ENCODE peak calls at places on chromosomes 5 and 9, in seven cellular contexts. M, D, E, T, W, S and V are unnamed samples.

GRCh38 chr5:140044041-140044440 is 942 bp upstream of the NRG2 start:
- DNase-seq in M (no peak), D (no peak), E (no peak), T (no peak), W (no peak), S (no peak), V (no peak)

GRCh38 chr9:101442248-101443136 is 6.9 kb upstream of the ALDOB start:
- DNase-seq in M (peak), D (no peak), E (no peak), T (no peak), W (no peak), S (no peak), V (no peak)

GRCh38 chr5:571791-572190 is 40.3 kb upstream of the CEP72 start:
- DNase-seq in M (no peak), D (no peak), E (no peak), T (no peak), W (no peak), S (no peak), V (no peak)

GRCh38 chr9:101414839-101415238 is 16.2 kb downstream of the ZNF189 start:
- DNase-seq in M (no peak), D (no peak), E (no peak), T (no peak), W (no peak), S (no peak), V (no peak)

GRCh38 chr9:134239130-134239888 is 74.9 kb upstream of the RNU6ATAC start:
- DNase-seq in M (no peak), D (no peak), E (no peak), T (no peak), W (no peak), S (no peak), V (no peak)

GRCh38 chr5:180090769-180091546 is 19.4 kb upstream of the RNF130 start:
- DNase-seq in M (no peak), D (peak), E (no peak), T (no peak), W (peak), S (peak), V (no peak)

GRCh38 chr5:150407097-150407720 is 5.5 kb downstream of the CD74 start:
- DNase-seq in M (no peak), D (no peak), E (no peak), T (no peak), W (no peak), S (no peak), V (no peak)

GRCh38 chr9:134929560-134930158 is 11.9 kb upstream of the FCN1 start:
- DNase-seq in M (no peak), D (no peak), E (no peak), T (no peak), W (no peak), S (no peak), V (no peak)

DNA sequence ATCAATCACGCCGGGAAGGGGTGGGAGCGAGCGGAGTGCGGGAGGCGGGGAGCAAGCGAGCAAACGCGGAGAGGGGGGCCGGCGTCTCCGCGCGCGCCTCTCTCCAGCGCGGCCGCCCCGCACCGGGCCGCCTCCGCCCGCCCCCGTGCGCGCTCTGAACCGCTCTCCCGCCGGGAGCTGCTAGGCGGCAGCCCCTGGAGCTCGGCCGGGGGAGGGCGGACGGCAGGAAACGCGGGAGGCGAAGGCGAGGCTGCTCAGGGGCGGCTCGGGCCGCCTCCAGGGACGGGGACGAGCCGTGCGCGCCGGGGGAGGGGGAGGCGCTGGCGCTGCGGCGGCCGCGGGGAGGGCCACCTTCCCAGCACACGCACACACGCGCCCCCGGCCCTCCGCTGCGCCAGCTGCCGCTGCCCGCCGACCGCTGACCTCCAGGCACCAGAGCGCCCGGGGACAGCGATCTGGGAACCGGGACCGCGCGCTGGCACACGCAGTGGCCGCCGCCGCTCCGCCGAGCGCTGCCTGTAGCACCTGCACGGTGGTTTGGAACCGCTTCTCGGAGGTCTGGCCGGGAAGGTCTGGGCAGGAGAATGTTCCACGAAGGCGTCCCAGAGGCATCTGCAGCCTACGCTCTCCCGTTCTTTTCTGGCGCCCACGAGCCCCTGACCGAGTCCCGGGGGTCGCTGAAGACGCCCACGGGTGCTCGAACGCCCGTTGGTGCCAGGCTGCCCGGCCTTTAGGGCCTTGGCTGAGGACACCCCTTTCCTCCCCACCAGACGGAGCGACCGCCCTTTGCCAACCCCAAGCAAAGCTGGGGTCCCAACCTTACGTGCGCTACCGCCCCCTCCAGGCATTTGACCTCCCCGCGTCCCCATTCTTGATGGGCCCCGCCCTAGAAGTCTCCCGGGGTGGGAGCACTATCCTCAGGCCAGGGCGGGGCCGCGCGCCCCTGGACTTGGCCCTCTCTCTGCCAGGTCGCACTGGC is at the start of gene GABBR2:
- DNase-seq in M (no peak), D (peak), E (no peak), T (no peak), W (no peak), S (no peak), V (peak)
- TF ChIP-seq CTCF in M (no peak), D (no peak), E (no peak), T (no peak), W (no peak), S (no peak), V (peak)

DNA sequence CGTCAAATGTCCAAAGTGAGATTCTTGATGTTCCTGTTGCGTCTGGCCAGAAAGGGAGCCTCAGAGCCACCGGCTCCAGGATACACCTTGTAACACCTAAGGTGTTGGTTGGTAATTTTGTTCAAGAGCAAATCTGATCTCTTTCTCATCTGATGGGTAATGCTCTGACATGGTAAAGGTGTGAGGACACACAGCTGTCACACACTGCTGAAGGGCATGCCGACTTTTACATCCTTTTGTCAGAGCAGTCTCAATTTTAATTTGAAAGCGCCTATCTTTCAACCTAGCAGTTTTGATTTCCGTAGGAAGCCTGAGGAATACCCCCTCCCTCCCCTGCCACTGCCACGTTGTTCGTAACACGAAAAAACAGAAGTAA is 57.5 kb downstream of the TSTD2 start:
- DNase-seq in M (no peak), D (no peak), E (no peak), T (no peak), W (no peak), S (no peak), V (no peak)
- TF ChIP-seq CTCF in M (no peak), D (no peak), E (no peak), T (no peak), W (no peak), S (no peak), V (no peak)

GRCh38 chr5:7851240-7851592 is 283 bp upstream of the CFAP90 start:
- DNase-seq in M (no peak), D (no peak), E (no peak), T (no peak), W (no peak), S (no peak), V (no peak)

GRCh38 chr5:7850533-7851239 is at the start of gene CFAP90:
- DNase-seq in M (peak), D (peak), E (no peak), T (no peak), W (peak), S (peak), V (peak)

GRCh38 chr5:7850241-7850532 is 746 bp downstream of the CFAP90 start:
- DNase-seq in M (peak), D (no peak), E (no peak), T (no peak), W (no peak), S (no peak), V (no peak)

GRCh38 chr5:7848296-7848695 is 2.6 kb downstream of the CFAP90 start:
- DNase-seq in M (no peak), D (no peak), E (no peak), T (no peak), W (no peak), S (no peak), V (no peak)

DNA sequence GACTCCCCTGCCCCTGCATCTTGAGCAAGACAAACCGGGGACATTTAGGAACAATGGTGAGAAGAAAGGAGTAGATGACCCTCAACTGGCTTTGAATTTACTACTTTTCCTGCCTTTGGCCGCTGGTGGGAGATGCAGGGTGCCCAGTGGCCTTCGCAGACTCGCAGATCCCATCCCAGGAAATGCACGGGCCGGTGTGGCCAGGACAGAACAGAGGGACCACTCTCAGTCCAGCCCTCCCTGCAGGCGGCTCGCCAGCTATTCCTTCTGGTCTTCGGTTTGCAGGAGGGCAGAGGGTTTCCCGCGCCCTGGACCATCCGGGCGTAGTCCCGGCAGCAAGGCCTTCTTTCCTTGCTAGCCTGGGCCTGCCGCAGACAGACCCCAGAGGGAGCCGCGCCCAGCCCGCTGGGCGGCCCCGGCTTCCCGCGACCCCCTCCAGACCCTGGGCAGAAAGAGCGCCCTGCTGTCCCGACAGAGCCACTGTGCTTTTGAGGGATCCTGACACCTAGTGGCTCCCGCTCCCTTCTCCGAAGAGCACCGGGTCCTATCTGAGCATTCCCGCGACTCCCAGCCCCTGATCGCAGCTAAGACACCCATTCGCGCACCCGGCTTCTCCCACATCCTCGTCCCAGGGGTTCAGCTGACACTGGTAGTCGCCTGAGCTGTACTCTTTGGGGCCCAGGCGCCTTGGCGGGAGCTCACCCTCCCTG is 1.2 kb downstream of the CFAP90 start:
- DNase-seq in M (peak), D (peak), E (no peak), T (no peak), W (no peak), S (no peak), V (no peak)
- TF ChIP-seq CTCF in M (peak), D (no peak), E (no peak), T (no peak), W (peak), S (no peak), V (peak)

DNA sequence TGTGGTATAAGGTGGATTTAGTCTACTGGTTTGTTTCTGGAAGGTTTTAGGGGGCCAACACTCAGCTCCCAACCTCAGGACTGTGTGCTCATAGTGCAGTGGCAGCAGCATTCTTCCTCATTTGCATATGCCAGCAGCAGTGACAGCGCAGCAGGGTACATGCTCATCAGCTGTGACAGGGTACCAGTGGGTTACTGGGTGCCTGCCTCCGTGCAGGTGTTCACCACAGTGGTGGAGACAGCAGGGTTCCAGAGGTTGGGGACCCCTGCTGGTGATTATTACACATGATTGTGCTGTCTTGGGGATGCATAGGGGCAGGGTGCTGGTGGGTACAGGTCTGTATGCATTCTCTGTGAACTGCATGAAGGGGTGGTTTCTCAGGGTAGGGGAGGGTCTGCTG is 45.5 kb upstream of the IFNE start:
- DNase-seq in M (no peak), D (no peak), E (no peak), T (no peak), W (no peak), S (no peak), V (no peak)
- TF ChIP-seq CTCF in M (no peak), D (no peak), E (no peak), T (no peak), W (no peak), S (no peak), V (no peak)

GRCh38 chr9:89374176-89374575 is 55.9 kb downstream of the SECISBP2 start:
- DNase-seq in M (no peak), D (no peak), E (no peak), T (no peak), W (no peak), S (no peak), V (no peak)

GRCh38 chr9:89376741-89377140 is 58.4 kb downstream of the SECISBP2 start:
- DNase-seq in M (no peak), D (no peak), E (no peak), T (no peak), W (no peak), S (no peak), V (no peak)

GRCh38 chr9:89376286-89376685 is 58.0 kb downstream of the SECISBP2 start:
- DNase-seq in M (no peak), D (no peak), E (no peak), T (no peak), W (no peak), S (no peak), V (no peak)

GRCh38 chr9:89377411-89377810 is 59.1 kb downstream of the SECISBP2 start:
- DNase-seq in M (no peak), D (no peak), E (no peak), T (no peak), W (no peak), S (no peak), V (no peak)

DNA sequence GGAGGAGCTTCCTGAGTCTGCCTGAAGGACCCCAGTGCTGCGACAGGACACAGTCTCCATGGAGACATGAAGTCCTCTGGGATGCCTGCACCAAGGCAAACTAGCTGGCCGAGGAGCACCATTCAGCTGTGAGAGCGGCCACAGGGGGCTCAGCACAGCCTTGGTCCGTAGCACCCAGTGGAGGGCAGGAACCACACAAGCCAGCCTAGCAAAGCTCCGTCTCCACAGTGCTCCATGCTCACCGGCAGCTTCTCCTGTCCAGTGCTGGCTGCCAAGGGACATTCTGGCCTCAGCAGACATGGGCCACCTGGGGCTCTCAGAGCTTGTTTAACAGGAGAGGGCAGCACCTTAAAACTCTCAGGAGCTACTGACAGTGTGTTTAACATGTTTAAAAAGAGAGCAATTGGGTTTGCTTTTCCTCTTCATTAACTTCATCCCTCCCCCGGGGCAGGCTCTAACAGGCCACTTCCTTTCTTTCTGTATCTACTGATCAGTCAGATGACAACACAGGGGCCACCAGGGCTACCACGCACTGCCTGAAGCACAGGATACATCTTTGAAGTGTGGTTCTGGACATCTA is 57.0 kb downstream of the SECISBP2 start:
- DNase-seq in M (no peak), D (no peak), E (no peak), T (no peak), W (no peak), S (no peak), V (no peak)
- TF ChIP-seq CTCF in M (no peak), D (no peak), E (no peak), T (no peak), W (no peak), S (no peak), V (no peak)

GRCh38 chr9:7665874-7666273 is 133.7 kb downstream of the DMAC1 start:
- DNase-seq in M (no peak), D (no peak), E (no peak), T (no peak), W (no peak), S (no peak), V (no peak)
- TF ChIP-seq CTCF in M (no peak), D (no peak), E (no peak), T (no peak), W (no peak), S (no peak), V (no peak)